ENCODE peak calls at places on chromosomes 11 and 22, in five cellular contexts. One of them, this sample, is unnamed. For H3K4me1, the result is how much of the 10 kb centered on the place peaks cover.

GRCh38 chr22:27853404-27853803 is 51.8 kb upstream of the MN1 start:
- DNase-seq in OCI-LY7: no peak
- DNase-seq in transverse colon: no peak
- DNase-seq in PC-9: no peak
- DNase-seq in left ventricle myocardium inferior: no peak
- DNase-seq in this sample: no peak

GRCh38 chr22:46226577-46226976 is 23.5 kb downstream of the CDPF1 start:
- DNase-seq in OCI-LY7: no peak
- DNase-seq in left ventricle myocardium inferior: no peak
- DNase-seq in transverse colon: no peak
- DNase-seq in PC-9: no peak
- DNase-seq in this sample: no peak

GRCh38 chr11:57434640-57435546 is 8.0 kb upstream of the SLC43A3 start:
- DNase-seq in transverse colon: no peak
- DNase-seq in left ventricle myocardium inferior: no peak
- DNase-seq in PC-9: peak
- DNase-seq in OCI-LY7: no peak
- DNase-seq in this sample: peak

GRCh38 chr11:2098691-2099522 is 40.3 kb downstream of the IGF2 start:
- DNase-seq in PC-9: no peak
- DNase-seq in OCI-LY7: no peak
- DNase-seq in transverse colon: no peak
- DNase-seq in left ventricle myocardium inferior: no peak
- DNase-seq in this sample: no peak

GRCh38 chr11:86511086-86511551 is 136.4 kb downstream of the CCDC81 start:
- DNase-seq in PC-9: no peak
- DNase-seq in left ventricle myocardium inferior: no peak
- DNase-seq in OCI-LY7: no peak
- DNase-seq in transverse colon: no peak
- DNase-seq in this sample: no peak

GRCh38 chr11:13329670-13330401 is 52.2 kb downstream of the BMAL1 start:
- DNase-seq in OCI-LY7: no peak
- DNase-seq in left ventricle myocardium inferior: no peak
- DNase-seq in PC-9: no peak
- DNase-seq in transverse colon: no peak
- DNase-seq in this sample: no peak

GRCh38 chr11:65492637-65493366 is 6.0 kb upstream of the MALAT1 start:
- DNase-seq in PC-9: peak
- DNase-seq in transverse colon: peak
- DNase-seq in OCI-LY7: peak
- DNase-seq in left ventricle myocardium inferior: peak
- DNase-seq in this sample: no peak

GRCh38 chr11:2194877-2195755 is 23.5 kb upstream of the TH start:
- DNase-seq in left ventricle myocardium inferior: no peak
- DNase-seq in transverse colon: peak
- DNase-seq in OCI-LY7: peak
- DNase-seq in PC-9: peak
- DNase-seq in this sample: no peak

GRCh38 chr11:70173018-70173417 is 30.1 kb upstream of the FADD start:
- DNase-seq in transverse colon: no peak
- DNase-seq in left ventricle myocardium inferior: no peak
- DNase-seq in OCI-LY7: no peak
- DNase-seq in PC-9: no peak
- DNase-seq in this sample: no peak

GRCh38 chr11:1781593-1781975 is 17.9 kb upstream of the CTSD start:
- DNase-seq in OCI-LY7: no peak
- DNase-seq in transverse colon: no peak
- DNase-seq in PC-9: no peak
- DNase-seq in left ventricle myocardium inferior: no peak
- DNase-seq in this sample: no peak

GRCh38 chr11:96151501-96151900 is 191.5 kb downstream of the MAML2 start:
- DNase-seq in transverse colon: no peak
- DNase-seq in left ventricle myocardium inferior: no peak
- DNase-seq in PC-9: no peak
- DNase-seq in OCI-LY7: no peak
- DNase-seq in this sample: peak

GRCh38 chr11:44632466-44633123 is 67.1 kb downstream of the CD82 start:
- DNase-seq in PC-9: peak
- DNase-seq in OCI-LY7: peak
- DNase-seq in left ventricle myocardium inferior: no peak
- DNase-seq in transverse colon: peak
- DNase-seq in this sample: no peak

GRCh38 chr11:67607507-67607906 is 771 bp downstream of the NDUFV1 start:
- DNase-seq in OCI-LY7: no peak
- DNase-seq in left ventricle myocardium inferior: no peak
- DNase-seq in PC-9: no peak
- DNase-seq in transverse colon: no peak
- DNase-seq in this sample: no peak

GRCh38 chr11:63537293-63538101 is 889 bp downstream of the PLAAT4 start:
- DNase-seq in transverse colon: peak
- DNase-seq in PC-9: peak
- DNase-seq in left ventricle myocardium inferior: peak
- DNase-seq in OCI-LY7: no peak
- DNase-seq in this sample: no peak

GRCh38 chr22:39177791-39178190 is 25.3 kb upstream of the CBX7 start:
- DNase-seq in left ventricle myocardium inferior: peak
- DNase-seq in OCI-LY7: no peak
- DNase-seq in PC-9: no peak
- DNase-seq in transverse colon: no peak
- DNase-seq in this sample: no peak

GRCh38 chr11:2655834-2656622 is 43.8 kb downstream of the KCNQ1OT1 start:
- DNase-seq in transverse colon: no peak
- DNase-seq in PC-9: no peak
- DNase-seq in left ventricle myocardium inferior: no peak
- DNase-seq in OCI-LY7: no peak
- DNase-seq in this sample: peak

GRCh38 chr11:20479399-20479974 is 92.0 kb downstream of the PRMT3 start:
- DNase-seq in PC-9: no peak
- DNase-seq in transverse colon: no peak
- DNase-seq in left ventricle myocardium inferior: no peak
- DNase-seq in OCI-LY7: no peak
- DNase-seq in this sample: no peak

GRCh38 chr11:31825453-31826391 is 14.6 kb upstream of the PAX6 start:
- DNase-seq in OCI-LY7: no peak
- DNase-seq in transverse colon: no peak
- DNase-seq in PC-9: no peak
- DNase-seq in left ventricle myocardium inferior: no peak
- DNase-seq in this sample: no peak

GRCh38 chr11:134048028-134048427 is 20.8 kb upstream of the JAM3 start:
- DNase-seq in left ventricle myocardium inferior: no peak
- DNase-seq in transverse colon: no peak
- DNase-seq in PC-9: no peak
- DNase-seq in OCI-LY7: no peak
- DNase-seq in this sample: no peak
- H3K4me1 ChIP-seq in left ventricle myocardium inferior: under half
- H3K4me1 ChIP-seq in transverse colon: under half
- H3K4me1 ChIP-seq in PC-9: under half
- H3K4me1 ChIP-seq in OCI-LY7: under half
- H3K4me1 ChIP-seq in this sample: under half

DNA sequence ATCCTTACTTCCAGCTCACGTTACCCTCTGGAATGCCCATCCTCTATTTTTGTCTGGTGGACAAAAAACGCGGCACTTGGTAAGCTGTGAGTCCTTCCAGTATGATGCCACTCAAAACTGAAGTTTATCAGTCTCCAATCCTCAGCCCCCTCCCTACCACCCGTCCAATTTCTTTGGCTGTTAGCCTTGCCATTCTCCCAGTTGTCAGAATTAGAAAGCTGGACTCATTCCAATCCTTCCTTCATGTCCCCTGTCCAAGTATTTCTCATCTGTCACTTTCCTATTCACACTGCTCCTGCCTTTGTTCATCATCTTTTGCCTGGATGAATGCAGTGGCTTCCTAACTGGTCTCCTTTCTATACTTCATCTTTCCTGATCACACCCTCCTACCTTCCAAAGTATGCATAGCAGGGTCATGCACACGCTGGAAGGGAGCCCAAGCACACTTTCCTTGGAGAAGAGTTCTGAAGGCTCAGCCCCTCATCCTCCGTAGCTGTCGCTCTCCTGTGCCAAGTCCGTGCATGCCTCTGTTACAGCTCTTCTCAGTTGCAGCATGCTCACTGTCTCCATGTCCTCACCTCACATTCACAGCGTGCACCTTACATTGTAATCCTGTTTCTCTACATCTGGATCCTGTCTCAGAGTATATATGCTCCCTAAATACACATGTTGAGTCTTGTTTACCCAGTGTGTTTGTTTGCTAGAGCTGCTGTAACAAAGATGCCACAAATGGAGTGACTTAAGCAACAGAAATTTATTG is 19.4 kb downstream of the APLP2 start:
- DNase-seq in transverse colon: no peak
- DNase-seq in PC-9: no peak
- DNase-seq in left ventricle myocardium inferior: no peak
- DNase-seq in OCI-LY7: no peak
- DNase-seq in this sample: peak
- TF ChIP-seq CTCF in transverse colon: no peak
- TF ChIP-seq CTCF in PC-9: no peak
- TF ChIP-seq CTCF in left ventricle myocardium inferior: no peak
- TF ChIP-seq CTCF in OCI-LY7: no peak
- TF ChIP-seq CTCF in this sample: peak

DNA sequence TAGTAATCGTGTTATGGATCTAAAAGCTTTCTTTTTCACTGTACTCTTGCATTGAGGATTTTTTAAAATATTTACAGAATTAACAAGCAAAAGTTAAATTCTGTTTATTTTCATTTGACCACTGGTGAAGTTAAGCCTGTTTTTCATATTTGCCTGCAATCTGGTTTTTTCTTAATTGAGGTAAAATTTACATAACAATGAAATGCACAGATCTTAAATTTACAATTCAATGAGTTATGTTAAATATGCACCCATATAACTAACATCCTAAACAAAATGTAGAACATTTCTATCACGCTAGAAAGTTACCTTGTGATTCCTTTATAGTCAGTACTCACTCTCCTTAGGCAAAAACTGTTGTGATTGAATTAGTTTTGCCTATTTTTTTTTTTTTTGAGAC is 54.6 kb upstream of the WEE1 start:
- DNase-seq in OCI-LY7: no peak
- DNase-seq in transverse colon: no peak
- DNase-seq in PC-9: no peak
- DNase-seq in left ventricle myocardium inferior: no peak
- DNase-seq in this sample: no peak
- H3K27ac ChIP-seq in OCI-LY7: no peak
- H3K27ac ChIP-seq in transverse colon: no peak
- H3K27ac ChIP-seq in PC-9: no peak
- H3K27ac ChIP-seq in left ventricle myocardium inferior: no peak
- H3K27ac ChIP-seq in this sample: no peak

DNA sequence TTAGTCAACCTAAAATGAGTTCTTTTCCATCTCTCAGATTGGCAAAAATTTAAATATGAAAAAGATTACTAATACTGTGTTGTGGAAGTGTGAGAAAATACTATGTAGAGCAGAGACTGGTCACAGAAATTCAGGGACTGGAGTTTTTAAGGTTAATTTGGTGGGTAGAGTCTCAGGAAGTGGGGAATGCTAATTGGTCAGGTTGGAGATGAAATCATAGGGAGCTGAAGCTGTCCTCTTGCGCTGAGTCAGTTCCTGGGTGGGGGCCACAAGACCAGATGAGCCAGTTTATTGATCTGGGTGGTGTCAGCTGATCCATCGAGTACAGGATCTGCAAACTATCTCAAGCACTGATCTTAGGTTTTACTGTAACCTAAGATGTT is 29.4 kb upstream of the TMEM86A start:
- DNase-seq in PC-9: peak
- DNase-seq in left ventricle myocardium inferior: no peak
- DNase-seq in transverse colon: no peak
- DNase-seq in OCI-LY7: no peak
- DNase-seq in this sample: peak
- H3K4me1 ChIP-seq in PC-9: half or more
- H3K4me1 ChIP-seq in left ventricle myocardium inferior: under half
- H3K4me1 ChIP-seq in transverse colon: under half
- H3K4me1 ChIP-seq in OCI-LY7: under half
- H3K4me1 ChIP-seq in this sample: under half

DNA sequence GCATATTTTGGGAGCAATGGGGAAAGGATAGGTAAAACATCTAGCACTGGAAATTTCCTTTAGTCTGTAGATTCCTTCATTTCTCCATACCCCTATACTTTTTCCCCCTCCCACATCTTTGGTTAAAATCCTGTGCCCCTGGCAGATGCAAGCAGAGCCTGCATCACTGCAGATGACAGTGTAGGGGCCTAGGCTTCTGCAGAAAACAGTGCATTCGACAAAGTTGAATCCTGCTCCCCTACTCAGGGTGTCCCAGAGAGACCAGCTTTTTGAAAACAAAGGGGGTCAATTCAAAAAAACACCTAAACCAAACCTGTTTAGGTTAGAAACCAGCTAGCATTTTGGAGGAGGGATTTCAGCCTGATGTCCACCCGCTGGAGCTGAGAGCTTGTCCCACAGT is 43.8 kb upstream of the BLID start:
- DNase-seq in OCI-LY7: no peak
- DNase-seq in left ventricle myocardium inferior: no peak
- DNase-seq in transverse colon: no peak
- DNase-seq in PC-9: no peak
- DNase-seq in this sample: no peak
- TF ChIP-seq CTCF in OCI-LY7: no peak
- TF ChIP-seq CTCF in left ventricle myocardium inferior: no peak
- TF ChIP-seq CTCF in transverse colon: no peak
- TF ChIP-seq CTCF in PC-9: no peak
- TF ChIP-seq CTCF in this sample: no peak

GRCh38 chr11:3831378-3832239 is 9.2 kb downstream of the RHOG start:
- DNase-seq in left ventricle myocardium inferior: peak
- DNase-seq in transverse colon: no peak
- DNase-seq in PC-9: no peak
- DNase-seq in OCI-LY7: no peak
- DNase-seq in this sample: no peak
- H3K27ac ChIP-seq in left ventricle myocardium inferior: peak
- H3K27ac ChIP-seq in transverse colon: peak
- H3K27ac ChIP-seq in PC-9: no peak
- H3K27ac ChIP-seq in OCI-LY7: no peak
- H3K27ac ChIP-seq in this sample: no peak

This sample was measured in foreskin keratinocyte.